ENCODE peak calls at places on chromosomes 3 and 15, in six cellular contexts. F is activated CD4-positive, alpha-beta T cell treated with anti-CD3 and anti-CD28 coated beads, Interleukin-2, amount 50 U/mL, for 1 hour; R is activated CD8-positive, alpha-beta memory T cell treated with anti-CD3 and anti-CD28 coated beads for 48 hours; S is heart left ventricle; B is activated T-helper 9 cell treated with anti-CD3 and anti-CD28 coated beads, Interleukin-2, amount 50 U/mL, for 16 hours; I is kidney. C is an unnamed sample.

GRCh38 chr15:73387507-73388255 is 18.9 kb upstream of the HCN4 start:
- DNase-seq in F (no peak), R (no peak), S (no peak), B (no peak), I (no peak), C (peak)

GRCh38 chr3:49316696-49317457 is 23.0 kb downstream of the USP4 start:
- DNase-seq in F (no peak), R (no peak), S (no peak), B (no peak), I (no peak), C (no peak)

GRCh38 chr15:27514526-27514925 is 543.5 kb downstream of the GABRG3 start:
- DNase-seq in F (no peak), R (no peak), S (no peak), B (no peak), I (no peak), C (no peak)

GRCh38 chr3:113421082-113421481 is 20.2 kb downstream of the CFAP44 start:
- DNase-seq in F (no peak), R (no peak), S (no peak), B (no peak), I (no peak), C (no peak)

GRCh38 chr3:111471851-111472250 is 70.1 kb upstream of the CD96 start:
- DNase-seq in F (no peak), R (no peak), S (no peak), B (no peak), I (no peak), C (no peak)

GRCh38 chr3:31252216-31253185 is 280.2 kb upstream of the STT3B start:
- DNase-seq in F (no peak), R (no peak), S (no peak), B (no peak), I (no peak), C (no peak)

GRCh38 chr3:184651945-184652344 is 59.9 kb downstream of the MAGEF1 start:
- DNase-seq in F (no peak), R (no peak), S (no peak), B (no peak), I (no peak), C (no peak)

GRCh38 chr15:50945725-50946124 is 37.2 kb downstream of the AP4E1 start:
- DNase-seq in F (no peak), R (no peak), S (no peak), B (no peak), I (no peak), C (no peak)

GRCh38 chr15:65069179-65069578 is 1.4 kb upstream of the RASL12 start:
- DNase-seq in F (no peak), R (no peak), S (peak), B (no peak), I (no peak), C (no peak)

C was measured in spleen.